ENCODE peak calls at places on chromosomes 4 and X, in five cellular contexts. D is HepG2, W is IMR-90, Z is hepatocyte, K is H9. A is an unnamed sample.

GRCh38 chr4:43380093-43380492 is 487.6 kb downstream of the GRXCR1 start:
- DNase-seq in D (no peak), W (no peak), K (no peak), Z (no peak), A (no peak)

GRCh38 chrX:136157187-136157586 is 9.9 kb downstream of the FHL1 start:
- DNase-seq in W (no peak), D (no peak), K (no peak), Z (no peak), A (no peak)

GRCh38 chrX:140701480-140701879 is 8.1 kb upstream of the LINC00632 start:
- DNase-seq in Z (peak), D (no peak), K (no peak), W (peak), A (peak)

GRCh38 chr4:101346312-101346561 is 1.1 kb downstream of the PPP3CA start:
- DNase-seq in D (peak), W (no peak), Z (no peak), K (no peak), A (no peak)

GRCh38 chr4:54784188-54784671 is 126.5 kb downstream of the KIT start:
- DNase-seq in W (peak), K (no peak), D (no peak), Z (peak), A (no peak)

GRCh38 chr4:183852910-183853555 is 52.1 kb upstream of the STOX2 start:
- DNase-seq in W (no peak), K (no peak), D (no peak), Z (no peak), A (no peak)

GRCh38 chr4:121256346-121256745 is 92.2 kb upstream of the TNIP3 start:
- DNase-seq in Z (peak), D (no peak), W (peak), K (no peak), A (peak)

GRCh38 chr4:127622621-127622922 is 10.2 kb upstream of the INTU start:
- DNase-seq in D (no peak), Z (no peak), K (no peak), W (no peak), A (no peak)

GRCh38 chrX:154123241-154124219 is 20.5 kb upstream of the OPN1LW start:
- DNase-seq in Z (peak), W (no peak), D (peak), K (no peak), A (peak)

GRCh38 chr4:4673070-4673469 is 131.2 kb upstream of the STX18 start:
- DNase-seq in W (no peak), K (peak), Z (peak), D (no peak), A (peak)

GRCh38 chrX:68504237-68504636 is 5.4 kb downstream of the YIPF6 start:
- DNase-seq in W (peak), K (no peak), Z (no peak), D (no peak), A (peak)

GRCh38 chr4:30719363-30720020 is 677 bp upstream of the PCDH7 start:
- DNase-seq in K (peak), Z (peak), D (no peak), W (peak), A (peak)

GRCh38 chrX:87063622-87064021 is 454.0 kb upstream of the KLHL4 start:
- DNase-seq in W (no peak), Z (no peak), D (no peak), K (no peak), A (no peak)

GRCh38 chr4:176538217-176538925 is 218.6 kb downstream of the SPCS3 start:
- DNase-seq in Z (no peak), D (no peak), W (peak), K (no peak), A (peak)

GRCh38 chr4:68904786-68905185 is 46.8 kb downstream of the UGT2A3 start:
- DNase-seq in K (peak), D (peak), W (no peak), Z (peak), A (peak)

GRCh38 chr4:41609851-41610250 is 71.9 kb downstream of the LIMCH1 start:
- DNase-seq in K (no peak), W (no peak), D (no peak), Z (no peak), A (no peak)

GRCh38 chr4:24840362-24840761 is 45.0 kb downstream of the SOD3 start:
- DNase-seq in D (peak), W (no peak), K (no peak), Z (no peak), A (no peak)

GRCh38 chr4:122221322-122221721 is 69.2 kb downstream of the BLTP1 start:
- DNase-seq in D (no peak), Z (no peak), W (no peak), K (no peak), A (no peak)

GRCh38 chrX:21870494-21870893 is 14.7 kb downstream of the YY2 start:
- DNase-seq in Z (no peak), W (no peak), D (no peak), K (no peak), A (no peak)

GRCh38 chr4:18192901-18193300 is 171.3 kb upstream of the LCORL start:
- DNase-seq in Z (no peak), K (no peak), D (no peak), W (no peak), A (no peak)

GRCh38 chr4:176436500-176436973 is 116.8 kb downstream of the SPCS3 start:
- DNase-seq in W (peak), K (no peak), Z (no peak), D (no peak), A (peak)

GRCh38 chr4:146311238-146311970 is 97.1 kb downstream of the REELD1 start:
- DNase-seq in Z (no peak), K (no peak), D (no peak), W (no peak), A (no peak)

GRCh38 chrX:1657367-1658082 is 42.7 kb downstream of the ASMT start:
- DNase-seq in Z (no peak), D (no peak), W (no peak), K (no peak), A (peak)

GRCh38 chrX:34379891-34380290 is 247.8 kb upstream of the FAM47A start:
- DNase-seq in Z (no peak), W (no peak), D (no peak), K (no peak), A (no peak)

GRCh38 chrX:7110821-7111276 is 36.7 kb upstream of the STS start:
- DNase-seq in Z (no peak), K (no peak), D (no peak), W (no peak), A (peak)

GRCh38 chr4:33924239-33924638 is 2320.1 kb downstream of the ARAP2 start:
- DNase-seq in D (no peak), Z (peak), K (peak), W (peak), A (peak)

GRCh38 chr4:90069151-90069550 is 58.0 kb upstream of the CCSER1 start:
- DNase-seq in D (no peak), Z (no peak), K (no peak), W (peak), A (peak)

GRCh38 chrX:40146471-40147398 is 49.0 kb upstream of the BCOR start:
- DNase-seq in D (no peak), Z (peak), K (peak), W (peak), A (peak)

GRCh38 chr4:110183643-110184042 is 14.8 kb downstream of the ELOVL6 start:
- DNase-seq in D (no peak), K (no peak), Z (no peak), W (no peak), A (no peak)

GRCh38 chr4:188161167-188161566 is 21.9 kb downstream of the TRIML1 start:
- DNase-seq in D (no peak), W (no peak), Z (no peak), K (no peak), A (no peak)

GRCh38 chr4:64158648-64159326 is 250.5 kb downstream of the TECRL start:
- DNase-seq in D (peak), Z (peak), K (peak), W (peak), A (peak)

GRCh38 chr4:4995103-4995761 is 24.0 kb downstream of the CYTL1 start:
- DNase-seq in K (peak), D (peak), W (peak), Z (peak), A (peak)

GRCh38 chr4:86894465-86894864 is 2.2 kb upstream of the C4orf36 start:
- DNase-seq in K (no peak), W (peak), Z (no peak), D (no peak), A (peak)

GRCh38 chr4:121189811-121190210 is 25.7 kb upstream of the TNIP3 start:
- DNase-seq in Z (no peak), W (no peak), K (no peak), D (no peak), A (no peak)

GRCh38 chr4:186621959-186622553 is 66.7 kb upstream of the MTNR1A start:
- DNase-seq in K (no peak), Z (no peak), D (no peak), W (peak), A (no peak)

GRCh38 chr4:76023381-76023780 is at the start of gene CXCL10:
- DNase-seq in Z (no peak), D (no peak), W (peak), K (no peak), A (no peak)

GRCh38 chr4:2672082-2672481 is 84.1 kb downstream of the TNIP2 start:
- DNase-seq in W (no peak), K (no peak), D (no peak), Z (no peak), A (no peak)

GRCh38 chr4:71752383-71753042 is 31.4 kb downstream of the GC start:
- DNase-seq in D (no peak), Z (no peak), K (no peak), W (no peak), A (peak)
- H2AFZ ChIP-seq in D (no peak), Z (no peak), K (no peak), W (no peak), A (peak)

GRCh38 chr4:102400898-102401297 is 55.6 kb upstream of the SLC39A8 start:
- DNase-seq in K (no peak), W (no peak), Z (no peak), D (no peak), A (no peak)
- H2AFZ ChIP-seq in K (no peak), W (no peak), Z (no peak), D (no peak), A (no peak)

GRCh38 chr4:116122131-116122530 is 963.2 kb downstream of the TRAM1L1 start:
- DNase-seq in D (no peak), W (no peak), K (no peak), Z (peak), A (peak)

DNA sequence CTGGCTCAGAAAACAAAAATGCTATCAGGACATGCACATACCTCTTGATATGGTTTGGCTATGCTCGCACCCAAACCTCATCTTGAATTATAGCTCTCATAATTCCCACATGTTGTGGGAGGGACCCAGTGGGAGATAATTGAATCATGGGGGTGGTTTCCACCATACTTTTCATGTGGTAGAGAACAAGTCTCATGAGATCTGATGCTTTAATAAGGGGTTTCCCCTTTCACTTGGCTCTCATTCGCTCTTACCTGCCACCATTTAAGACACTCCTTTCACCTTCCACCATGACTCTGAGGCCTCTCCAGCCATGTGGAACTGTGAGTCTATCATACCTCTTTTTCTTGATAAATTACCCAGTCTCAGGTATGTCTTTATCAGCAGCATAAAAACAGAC is 958.6 kb downstream of the TRAM1L1 start:
- DNase-seq in K (no peak), Z (no peak), W (no peak), D (no peak), A (no peak)
- H2AFZ ChIP-seq in K (no peak), Z (no peak), W (no peak), D (no peak), A (no peak)

GRCh38 chrX:15475486-15475885 is 17.6 kb downstream of the PIR start:
- DNase-seq in K (no peak), D (no peak), W (no peak), Z (no peak), A (no peak)
- H2AFZ ChIP-seq in K (no peak), D (no peak), W (no peak), Z (no peak), A (peak)

GRCh38 chr4:71456841-71457240 is 118.0 kb downstream of the SLC4A4 start:
- DNase-seq in D (peak), W (peak), Z (peak), K (no peak), A (peak)
- H2AFZ ChIP-seq in D (no peak), W (no peak), Z (no peak), K (no peak), A (no peak)

GRCh38 chr4:107600456-107600855 is 119.6 kb downstream of the PAPSS1 start:
- DNase-seq in K (no peak), Z (no peak), D (no peak), W (peak), A (no peak)
- H2AFZ ChIP-seq in K (no peak), Z (peak), D (no peak), W (no peak), A (no peak)

DNA sequence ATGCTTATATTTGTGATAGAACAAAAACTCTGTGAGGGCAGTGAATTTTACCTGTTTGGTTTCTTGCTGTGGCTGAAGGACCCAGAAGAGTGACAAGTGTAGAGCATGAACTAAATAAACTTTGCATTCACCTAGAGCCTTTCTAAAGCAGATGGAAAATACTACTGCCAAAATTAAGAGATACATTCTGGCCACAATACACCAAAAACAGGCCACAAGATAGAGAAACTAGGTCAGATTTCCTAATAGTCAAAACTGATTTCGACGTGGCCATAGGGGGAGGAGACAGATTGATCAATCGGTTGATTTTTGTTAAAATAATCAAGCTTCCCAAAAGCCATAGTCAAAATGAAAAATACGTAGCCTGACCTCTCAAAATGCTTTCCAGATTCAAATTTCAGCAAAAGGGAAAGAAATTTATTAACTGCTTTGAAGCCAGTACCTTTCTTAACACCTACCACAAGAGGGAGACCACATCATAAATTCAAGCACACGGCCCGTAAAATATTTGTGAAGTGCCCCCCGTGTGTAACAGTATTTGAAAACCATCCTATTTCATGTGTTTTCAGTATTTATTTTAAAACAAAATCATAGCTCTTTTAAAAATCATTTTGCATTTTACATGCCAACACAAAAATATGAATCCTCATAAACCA is 132.4 kb downstream of the CORIN start:
- DNase-seq in D (peak), Z (peak), K (no peak), W (peak), A (peak)
- H2AFZ ChIP-seq in D (peak), Z (peak), K (no peak), W (no peak), A (no peak)

DNA sequence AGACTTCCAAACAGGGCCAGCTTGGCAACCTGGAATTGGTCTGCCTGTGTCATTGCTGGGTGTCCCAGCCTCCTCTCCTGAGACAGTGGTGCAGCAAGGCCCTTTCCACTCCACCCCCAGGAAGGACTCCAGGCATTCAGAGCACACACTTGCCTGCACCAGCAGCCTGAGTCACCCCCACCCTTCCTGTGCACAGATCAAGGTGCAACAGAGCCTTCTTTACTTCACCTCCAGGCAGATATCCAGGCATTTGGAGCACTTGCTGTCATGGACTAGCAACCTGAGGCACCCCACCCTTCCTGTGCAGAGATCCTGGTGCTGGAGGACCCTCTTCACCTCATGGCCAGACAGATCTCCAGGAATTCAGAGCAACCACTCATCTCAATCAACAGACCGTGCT is 135.8 kb downstream of the GASK1B start:
- DNase-seq in W (no peak), Z (no peak), D (peak), K (no peak), A (no peak)
- H2AFZ ChIP-seq in W (no peak), Z (no peak), D (peak), K (no peak), A (no peak)

DNA sequence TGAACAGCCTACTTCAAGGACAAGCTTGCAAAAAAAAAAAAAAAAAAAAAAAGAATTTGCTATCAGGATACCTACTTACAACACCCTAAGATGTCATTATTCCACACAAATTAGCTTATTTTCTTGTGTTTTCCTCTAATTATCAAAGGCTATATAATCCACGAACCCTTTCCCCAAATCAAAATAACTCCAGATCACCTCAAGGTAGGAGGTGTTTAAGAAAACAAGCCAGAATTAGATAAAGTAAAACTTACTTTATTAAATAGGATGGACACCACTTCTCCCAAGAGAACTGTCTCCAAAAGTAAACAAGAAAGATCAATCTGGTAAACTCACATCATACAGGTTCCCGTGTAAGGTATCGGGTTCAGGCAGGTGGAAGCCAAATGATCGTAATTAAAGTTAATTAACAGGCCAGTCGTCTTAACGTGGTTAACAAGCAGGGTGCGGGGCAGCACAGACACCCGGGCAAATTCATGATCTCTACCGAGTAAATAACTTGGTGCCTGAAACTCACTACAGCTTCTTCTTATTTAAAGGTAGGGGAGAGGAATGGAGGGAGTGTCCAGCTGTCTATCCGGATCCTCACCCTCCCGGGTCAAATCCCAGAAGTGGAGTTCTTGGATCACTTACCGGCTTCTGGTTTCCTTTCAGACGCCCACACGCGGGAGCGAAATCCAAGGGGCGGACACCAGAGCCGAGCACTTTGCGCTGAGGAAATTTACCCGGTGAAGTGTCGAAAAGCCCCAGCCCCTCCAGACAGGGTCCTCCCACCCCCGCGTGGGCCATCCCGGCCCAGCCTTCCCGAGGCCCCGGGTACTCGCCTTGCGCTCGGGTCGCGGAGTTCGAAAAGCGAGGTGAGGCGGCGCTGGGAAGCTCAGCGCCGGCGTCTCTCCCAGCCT is 708 bp downstream of the ARAP2 start:
- DNase-seq in D (no peak), W (peak), K (peak), Z (peak), A (peak)
- H2AFZ ChIP-seq in D (no peak), W (peak), K (no peak), Z (peak), A (peak)

GRCh38 chr4:142815834-142816233 is 30.3 kb downstream of the INPP4B start:
- DNase-seq in Z (no peak), W (peak), D (no peak), K (no peak), A (peak)

GRCh38 chr4:142813388-142813787 is 32.7 kb downstream of the INPP4B start:
- DNase-seq in D (no peak), K (no peak), Z (no peak), W (no peak), A (no peak)

GRCh38 chr4:142818009-142818408 is 28.1 kb downstream of the INPP4B start:
- DNase-seq in Z (no peak), K (no peak), W (peak), D (no peak), A (peak)

GRCh38 chr4:142818476-142818875 is 27.6 kb downstream of the INPP4B start:
- DNase-seq in D (no peak), Z (no peak), K (no peak), W (no peak), A (no peak)

DNA sequence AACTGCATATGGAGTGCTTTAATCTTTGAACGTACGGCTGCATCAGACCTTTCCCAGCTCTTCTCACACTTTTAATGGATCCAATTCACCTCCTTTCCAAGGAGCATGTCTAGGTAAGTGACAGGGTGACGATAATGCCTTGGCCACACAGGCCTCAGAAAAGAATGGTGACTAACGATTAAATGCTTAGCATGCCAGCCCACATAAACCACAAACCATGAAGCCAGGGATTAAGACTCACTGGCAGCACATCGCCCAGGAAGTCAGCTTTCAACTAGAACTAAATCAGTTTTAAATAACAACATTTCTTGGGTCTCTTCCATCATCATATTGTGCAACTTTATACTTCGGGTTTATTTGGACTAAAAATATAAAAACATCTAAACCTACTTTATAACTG is 28.7 kb downstream of the INPP4B start:
- DNase-seq in K (no peak), Z (no peak), W (peak), D (no peak), A (peak)
- H2AFZ ChIP-seq in K (no peak), Z (no peak), W (peak), D (no peak), A (peak)

A was measured in PC-3.